ENCODE peak calls at places on chromosomes 1 and 21, in ten cellular contexts. M is fibroblast of lung, I is cardiac fibroblast, J is fibroblast of mammary gland, F is right atrium auricular region, W is AG10803, R is PC-9, B is HL-60, C is psoas muscle, D is hepatocyte. S is an unnamed sample.

GRCh38 chr1:109327285-109327684 is 20.5 kb upstream of the MYBPHL start:
- DNase-seq in M (no peak), I (peak; percentile 22), J (peak; percentile 17), F (no peak), W (no peak), R (no peak), B (no peak), C (no peak), D (no peak), S (no peak)

GRCh38 chr1:112707217-112708001 is 482 bp upstream of the RHOC start:
- DNase-seq in M (peak; percentile 89), I (peak; percentile 93), J (peak; percentile 87), F (peak; percentile 90), W (peak; percentile 84), R (peak; percentile 90), B (peak; percentile 61), C (peak; percentile 93), D (peak; percentile 96), S (peak; percentile 56)

GRCh38 chr1:106727171-106727570 is 329.3 kb upstream of the PRMT6 start:
- DNase-seq in M (no peak), I (no peak), J (no peak), F (no peak), W (no peak), R (no peak), B (no peak), C (no peak), D (no peak), S (no peak)

GRCh38 chr1:51313268-51313852 is 17.0 kb downstream of the TTC39A start:
- DNase-seq in M (no peak), I (no peak), J (peak; percentile 10), F (no peak), W (no peak), R (no peak), B (no peak), C (no peak), D (no peak), S (no peak)

GRCh38 chr1:200905411-200906052 is 10.8 kb downstream of the INAVA start:
- DNase-seq in M (no peak), I (peak; percentile 51), J (peak; percentile 10), F (no peak), W (no peak), R (no peak), B (no peak), C (no peak), D (no peak), S (no peak)

GRCh38 chr1:62082456-62083363 is 111.9 kb upstream of the L1TD1 start:
- DNase-seq in M (peak; percentile 56), I (peak; percentile 63), J (peak; percentile 49), F (no peak), W (peak; percentile 46), R (peak; percentile 27), B (no peak), C (no peak), D (peak; percentile 56), S (peak; percentile 35)

GRCh38 chr1:26574690-26575349 is 45.3 kb downstream of the RPS6KA1 start:
- DNase-seq in M (peak; percentile 72), I (peak; percentile 49), J (peak; percentile 80), F (no peak), W (peak; percentile 46), R (no peak), B (no peak), C (peak; percentile 61), D (no peak), S (no peak)

GRCh38 chr1:226659136-226659535 is 79.9 kb downstream of the ITPKB start:
- DNase-seq in M (no peak), I (no peak), J (no peak), F (no peak), W (no peak), R (no peak), B (no peak), C (peak; percentile 25), D (no peak), S (no peak)

GRCh38 chr21:31103571-31104265 is 65.4 kb upstream of the KRTAP19-8 start:
- DNase-seq in M (no peak), I (no peak), J (no peak), F (no peak), W (no peak), R (no peak), B (no peak), C (no peak), D (no peak), S (no peak)

GRCh38 chr1:226223157-226223785 is at the start of gene MIXL1:
- DNase-seq in M (no peak), I (no peak), J (no peak), F (no peak), W (no peak), R (no peak), B (no peak), C (no peak), D (peak; percentile 22), S (no peak)

GRCh38 chr1:38728176-38728908 is 131.2 kb downstream of the RRAGC start:
- DNase-seq in M (peak; percentile 74), I (peak; percentile 78), J (peak; percentile 88), F (peak; percentile 60), W (peak; percentile 60), R (no peak), B (no peak), C (no peak), D (peak; percentile 71), S (peak; percentile 22)

GRCh38 chr1:115056395-115056798 is 26.8 kb downstream of the TSHB start:
- DNase-seq in M (peak; percentile 17), I (peak; percentile 48), J (peak; percentile 7), F (no peak), W (peak; percentile 86), R (no peak), B (peak; percentile 88), C (no peak), D (peak; percentile 76), S (no peak)

GRCh38 chr1:116766616-116767469 is 12.6 kb downstream of the CD2 start:
- DNase-seq in M (no peak), I (no peak), J (peak; percentile 73), F (no peak), W (peak; percentile 40), R (no peak), B (no peak), C (no peak), D (no peak), S (peak; percentile 82)

GRCh38 chr21:35326677-35327076 is 277.6 kb upstream of the RUNX1 start:
- DNase-seq in M (peak; percentile 67), I (no peak), J (peak; percentile 47), F (no peak), W (peak; percentile 98), R (no peak), B (no peak), C (no peak), D (peak; percentile 19), S (peak; percentile 32)

GRCh38 chr1:245842106-245842505 is 665.0 kb downstream of the SMYD3 start:
- DNase-seq in M (no peak), I (no peak), J (no peak), F (no peak), W (no peak), R (no peak), B (no peak), C (no peak), D (no peak), S (no peak)

GRCh38 chr21:35528109-35529042 is 479.3 kb upstream of the RUNX1 start:
- DNase-seq in M (peak; percentile 20), I (peak; percentile 44), J (no peak), F (no peak), W (no peak), R (no peak), B (no peak), C (peak; percentile 50), D (no peak), S (no peak)

GRCh38 chr1:172960019-172960418 is 90.7 kb downstream of the TNFSF18 start:
- DNase-seq in M (no peak), I (peak; percentile 44), J (no peak), F (no peak), W (peak; percentile 73), R (no peak), B (no peak), C (no peak), D (no peak), S (no peak)

GRCh38 chr1:154760469-154760933 is 109.6 kb downstream of the KCNN3 start:
- DNase-seq in M (no peak), I (no peak), J (no peak), F (no peak), W (no peak), R (peak; percentile 45), B (no peak), C (no peak), D (peak; percentile 80), S (no peak)
- TF ChIP-seq CTCF in M (peak; percentile 38), I (peak; percentile 47), J (peak; percentile 31), F (peak; percentile 78), W (peak; percentile 42), R (peak; percentile 39), B (peak; percentile 13), C (peak; percentile 49), D (peak; percentile 70), S (peak; percentile 43)

GRCh38 chr1:236282719-236283118 is 961 bp upstream of the ERO1B start:
- DNase-seq in M (no peak), I (no peak), J (no peak), F (no peak), W (no peak), R (no peak), B (no peak), C (no peak), D (no peak), S (no peak)
- H3K4me3 ChIP-seq in M (no peak overlapping the region), I (peak overlapping the region; percentile 67), J (peak overlapping the region; percentile 74), F (no peak overlapping the region), W (no peak overlapping the region), R (no peak overlapping the region), B (no peak overlapping the region), C (peak overlapping the region; percentile 84), D (no peak overlapping the region), S (no peak overlapping the region)

DNA sequence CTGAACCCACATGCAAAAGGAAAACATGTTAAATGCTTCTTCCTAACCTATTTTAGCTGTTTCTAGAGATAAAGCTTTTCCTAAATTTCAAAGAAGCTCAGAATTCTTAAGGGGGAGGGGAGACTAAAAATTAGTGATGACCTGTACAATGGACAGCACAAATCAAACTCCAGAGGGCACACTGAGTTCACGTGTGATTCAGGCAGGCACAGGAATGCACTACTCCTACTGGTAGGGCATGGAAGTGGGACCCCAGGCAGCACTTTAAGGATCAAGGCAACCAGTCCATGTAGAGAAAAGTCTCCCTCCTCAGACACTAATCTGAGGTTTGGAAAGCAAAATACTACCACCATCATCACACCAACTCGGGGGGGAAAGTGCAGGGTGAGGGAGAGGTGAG is 31.3 kb upstream of the CLCA4 start:
- DNase-seq in M (peak; percentile 28), I (peak; percentile 41), J (peak; percentile 44), F (no peak), W (no peak), R (no peak), B (no peak), C (no peak), D (no peak), S (no peak)
- TF ChIP-seq CTCF in M (peak; percentile 47), I (peak; percentile 55), J (peak; percentile 40), F (no peak), W (peak; percentile 7), R (peak; percentile 43), B (no peak), C (peak; percentile 29), D (peak; percentile 25), S (peak; percentile 49)

DNA sequence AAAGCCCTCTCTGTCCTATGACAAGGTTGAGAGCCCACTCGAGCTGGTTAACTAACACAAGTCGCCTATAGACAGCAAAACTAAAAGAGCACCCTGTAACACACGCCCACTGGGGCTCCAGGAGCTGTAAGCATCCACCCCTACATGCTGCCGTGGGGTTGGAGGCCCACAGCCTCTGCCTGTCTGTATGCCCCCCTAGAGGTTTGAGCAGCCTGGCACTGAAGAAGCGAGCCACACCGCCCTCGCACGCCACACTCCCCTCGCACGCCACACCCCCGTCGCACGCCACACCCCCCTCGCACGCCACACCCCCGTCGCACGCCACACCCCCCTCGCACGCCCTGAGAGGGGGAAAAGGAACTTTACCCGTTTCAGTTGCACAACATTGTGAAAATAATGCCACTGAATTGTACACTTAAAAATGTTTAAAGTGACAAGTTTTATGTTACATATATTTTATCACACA is 13.2 kb upstream of the HMGCL start:
- DNase-seq in M (peak; percentile 21), I (peak; percentile 41), J (peak; percentile 16), F (peak; percentile 62), W (peak; percentile 37), R (peak; percentile 55), B (peak; percentile 73), C (peak; percentile 84), D (peak; percentile 82), S (no peak)
- H3K4me3 ChIP-seq in M (peak overlapping the region; percentile 20), I (peak overlapping the region; percentile 19), J (peak overlapping the region; percentile 17), F (no peak overlapping the region), W (peak overlapping the region; percentile 49), R (peak overlapping the region; percentile 54), B (peak overlapping the region; percentile 31), C (peak overlapping the region; percentile 62), D (peak overlapping the region; percentile 1), S (peak overlapping the region; percentile 22)